ENCODE peak calls at places on chromosomes 7 and 10, in eight cellular contexts. A, Q, O, B, R, I, Z and V are unnamed samples.
A peak's percentile ranks its signal among the peaks of the same experiment; 100 is the strongest.

GRCh38 chr7:75854233-75854632 is 24.6 kb upstream of the RHBDD2 start:
- DNase-seq in Q (no peak), Z (no peak), B (no peak), I (no peak), A (no peak), O (no peak), R (no peak), V (no peak)

GRCh38 chr7:66921396-66921917 is 432 bp downstream of the TMEM248 start:
- DNase-seq in I (peak; percentile 70), B (no peak), O (peak; percentile 94), Q (no peak), A (peak; percentile 46), R (peak; percentile 58), Z (no peak), V (peak; percentile 88)

GRCh38 chr7:94696981-94697670 is 41.2 kb upstream of the SGCE start:
- DNase-seq in Q (no peak), Z (peak; percentile 82), O (peak; percentile 89), B (no peak), I (peak; percentile 86), R (peak; percentile 34), A (peak; percentile 74), V (no peak)

GRCh38 chr7:8710124-8710523 is 276.7 kb downstream of the NXPH1 start:
- DNase-seq in B (no peak), A (no peak), I (no peak), Z (no peak), O (no peak), R (no peak), Q (no peak), V (no peak)

GRCh38 chr7:44222074-44222473 is 21.3 kb downstream of the YKT6 start:
- DNase-seq in Z (no peak), O (peak; percentile 15), R (no peak), Q (no peak), I (peak; percentile 41), B (no peak), A (no peak), V (peak; percentile 52)

GRCh38 chr10:28411648-28412047 is 108.8 kb upstream of the MPP7 start:
- DNase-seq in A (no peak), Z (no peak), B (no peak), I (no peak), R (no peak), Q (no peak), O (no peak), V (no peak)

GRCh38 chr7:84479059-84479458 is 284.5 kb upstream of the SEMA3A start:
- DNase-seq in Z (no peak), O (no peak), A (no peak), R (no peak), B (no peak), Q (no peak), I (no peak), V (no peak)

GRCh38 chr10:62545155-62545554 is 171.0 kb downstream of the ZNF365 start:
- DNase-seq in A (no peak), B (peak; percentile 7), O (no peak), Z (no peak), I (no peak), R (no peak), Q (no peak), V (no peak)

GRCh38 chr7:135177021-135177696 is 6.7 kb upstream of the CYREN start:
- DNase-seq in I (no peak), Z (no peak), R (no peak), B (peak; percentile 85), A (no peak), O (no peak), Q (no peak), V (no peak)

GRCh38 chr10:115141254-115141653 is 48.1 kb downstream of the ATRNL1 start:
- DNase-seq in Z (no peak), R (no peak), B (no peak), I (no peak), Q (no peak), A (peak; percentile 18), O (peak; percentile 41), V (no peak)

GRCh38 chr7:106613861-106614560 is 46.9 kb downstream of the CCDC71L start:
- DNase-seq in Z (no peak), O (no peak), B (no peak), A (no peak), Q (no peak), I (no peak), R (no peak), V (no peak)

GRCh38 chr7:53531-53930 is 138.8 kb upstream of the FAM20C start:
- DNase-seq in B (no peak), Q (no peak), I (no peak), Z (no peak), R (no peak), O (peak; percentile 37), A (no peak), V (no peak)

GRCh38 chr7:107494910-107495309 is 25.1 kb downstream of the GPR22 start:
- DNase-seq in O (no peak), Q (no peak), A (no peak), R (no peak), B (no peak), Z (no peak), I (no peak), V (no peak)

GRCh38 chr7:48337012-48337621 is 165.9 kb downstream of the ABCA13 start:
- DNase-seq in A (peak; percentile 50), I (no peak), R (no peak), B (no peak), Q (no peak), O (no peak), Z (peak; percentile 35), V (peak; percentile 61)

GRCh38 chr7:3732395-3732794 is 431.3 kb downstream of the SDK1 start:
- DNase-seq in R (no peak), I (no peak), O (no peak), A (no peak), Q (no peak), B (no peak), Z (no peak), V (no peak)

GRCh38 chr7:4043988-4044387 is 638.1 kb upstream of the FOXK1 start:
- DNase-seq in A (no peak), R (no peak), B (no peak), O (no peak), Z (no peak), Q (no peak), I (no peak), V (no peak)

GRCh38 chr10:19930936-19931859 is 115.0 kb downstream of the PLXDC2 start:
- DNase-seq in Q (no peak), Z (no peak), A (peak; percentile 11), O (peak; percentile 34), I (peak; percentile 83), R (peak; percentile 14), B (no peak), V (no peak)

DNA sequence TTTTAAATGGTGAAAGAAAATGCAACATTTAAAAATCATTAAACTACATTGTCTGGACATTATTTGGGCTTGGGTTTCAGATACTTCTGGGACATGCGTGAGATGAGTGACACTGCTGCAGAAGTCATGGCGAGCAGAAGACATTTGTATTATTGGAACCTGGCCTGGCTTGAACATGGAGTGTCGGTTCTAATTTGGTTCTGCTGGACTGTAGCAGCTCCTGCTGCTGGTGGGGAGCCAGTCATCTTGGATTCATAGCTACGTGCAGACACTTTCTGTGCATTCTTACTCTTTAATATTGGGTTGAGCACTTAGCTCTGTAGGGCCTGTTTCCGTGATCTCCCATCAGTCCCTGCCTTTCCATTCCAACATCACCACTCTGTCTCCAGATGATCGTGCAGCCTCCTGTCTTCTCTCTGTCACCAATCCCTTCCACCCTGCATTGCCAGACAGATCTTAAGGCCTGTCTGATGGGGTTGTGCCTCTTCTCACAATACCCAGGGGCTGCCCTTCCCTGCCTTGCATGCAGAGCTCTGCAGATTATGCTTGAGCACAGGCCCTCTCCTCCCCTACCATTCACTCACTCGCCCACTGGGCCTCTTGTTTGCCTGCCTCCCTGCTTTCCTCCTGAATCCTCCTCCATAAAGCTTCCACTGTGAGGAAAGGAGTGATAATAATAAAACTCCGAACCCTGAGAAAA is 32.8 kb downstream of the CELF2 start:
- DNase-seq in Q (no peak), R (no peak), O (no peak), I (no peak), Z (no peak), B (no peak), A (no peak), V (no peak)
- H3K36me3 ChIP-seq in Q (no peaks in the 10 kb centered on the region), R (no peaks in the 10 kb centered on the region), O (no peaks in the 10 kb centered on the region), I (no peaks in the 10 kb centered on the region), Z (no peaks in the 10 kb centered on the region), B (peaks cover 3% of the 10 kb centered on the region), A (no peaks in the 10 kb centered on the region), V (no peaks in the 10 kb centered on the region)

DNA sequence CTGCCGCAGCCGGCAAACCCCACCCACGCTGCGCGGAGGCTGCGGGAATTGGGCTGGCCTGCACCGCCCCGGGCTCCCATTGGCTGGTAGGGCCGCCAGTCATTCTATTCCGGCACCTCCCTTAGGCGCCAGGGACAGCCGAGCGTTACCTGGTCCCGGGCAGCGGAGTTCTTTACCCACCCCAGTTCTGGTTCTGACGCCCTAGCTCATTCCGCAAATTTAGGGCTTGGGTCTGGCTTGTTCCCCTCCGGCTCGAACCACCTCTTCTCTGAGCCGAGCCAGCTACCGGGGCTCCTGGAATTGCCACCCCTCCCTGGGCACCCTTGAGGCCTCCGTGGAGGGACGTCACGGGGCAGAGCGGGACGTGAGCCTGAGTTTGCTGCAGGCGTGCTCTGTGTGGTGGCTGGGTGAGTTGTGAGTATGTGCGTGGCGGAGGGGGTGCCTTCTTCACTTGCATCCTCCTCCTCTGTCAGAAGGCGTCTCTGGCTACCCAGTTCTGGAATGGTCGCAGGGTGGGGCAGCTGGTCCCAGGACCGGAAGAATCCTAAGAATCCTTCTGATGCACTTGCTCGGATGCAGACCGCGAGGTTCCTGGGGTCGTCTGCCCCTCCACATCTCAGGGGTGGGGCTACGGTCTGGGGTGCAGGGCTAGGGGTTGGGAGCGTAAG is at the start of the genes PDZD7 and SFXN3:
- DNase-seq in O (peak; percentile 98), Z (no peak), A (peak; percentile 95), Q (peak; percentile 96), B (peak; percentile 98), R (peak; percentile 97), I (peak; percentile 98), V (peak; percentile 99)
- H3K27me3 ChIP-seq in O (peaks cover 13% of the 10 kb centered on the region), Z (no peaks in the 10 kb centered on the region), A (no peaks in the 10 kb centered on the region), Q (no peaks in the 10 kb centered on the region), B (no peaks in the 10 kb centered on the region), R (no peaks in the 10 kb centered on the region), I (no peaks in the 10 kb centered on the region), V (peaks cover 28% of the 10 kb centered on the region)

GRCh38 chr7:114086906-114087651 is 168.3 kb upstream of the PPP1R3A start:
- DNase-seq in Q (peak; percentile 5), O (peak; percentile 86), B (no peak), Z (no peak), A (peak; percentile 39), I (peak; percentile 69), R (peak; percentile 70), V (peak; percentile 35)

GRCh38 chr7:114085313-114085591 is 166.4 kb upstream of the PPP1R3A start:
- DNase-seq in Q (peak; percentile 27), O (no peak), I (no peak), A (no peak), B (peak; percentile 93), R (no peak), Z (no peak), V (no peak)

GRCh38 chr7:114085592-114086490 is 167.0 kb upstream of the PPP1R3A start:
- DNase-seq in B (peak; percentile 95), I (peak; percentile 96), A (peak; percentile 92), R (peak; percentile 95), Z (no peak), Q (peak; percentile 46), O (peak; percentile 95), V (peak; percentile 86)

GRCh38 chr7:114087674-114088539 is 169.1 kb upstream of the PPP1R3A start:
- DNase-seq in Q (no peak), A (peak; percentile 38), Z (no peak), R (peak; percentile 23), I (peak; percentile 64), B (no peak), O (peak; percentile 86), V (peak; percentile 49)

GRCh38 chr7:114086491-114086905 is 167.7 kb upstream of the PPP1R3A start:
- DNase-seq in O (peak; percentile 86), A (peak; percentile 47), B (no peak), Q (peak; percentile 4), I (peak; percentile 75), R (peak; percentile 34), Z (no peak), V (peak; percentile 48)
- H3K4me3 ChIP-seq in O (peak overlapping the region; percentile 73), A (peak overlapping the region; percentile 59), B (peak overlapping the region; percentile 90), Q (no peak overlapping the region), I (peak overlapping the region; percentile 87), R (peak overlapping the region; percentile 62), Z (peak overlapping the region; percentile 46), V (peak overlapping the region; percentile 62)

GRCh38 chr7:102189756-102190155 is 96.9 kb upstream of the SH2B2 start:
- DNase-seq in B (no peak), A (no peak), I (no peak), Z (no peak), R (no peak), O (peak; percentile 70), Q (no peak), V (no peak)
- H3K36me3 ChIP-seq in B (peaks cover 91% of the 10 kb centered on the region), A (no peaks in the 10 kb centered on the region), I (peaks cover 91% of the 10 kb centered on the region), Z (no peaks in the 10 kb centered on the region), R (no peaks in the 10 kb centered on the region), O (peaks cover 21% of the 10 kb centered on the region), Q (no peaks in the 10 kb centered on the region), V (peaks cover 12% of the 10 kb centered on the region)